ENCODE peak calls at places on chromosomes 4 and X, in seven cellular contexts. K, I, U, W, D, B and V are unnamed samples.
A peak's percentile ranks its signal among the peaks of the same experiment; 100 is the strongest.

GRCh38 chr4:52006887-52007286 is 13.3 kb downstream of the LRRC66 start:
- DNase-seq in I (no peak), B (no peak), K (no peak), U (no peak), W (no peak), D (no peak), V (no peak)

GRCh38 chr4:29037501-29037900 is 1682.7 kb upstream of the PCDH7 start:
- DNase-seq in U (no peak), I (no peak), D (no peak), W (no peak), K (no peak), B (no peak), V (no peak)

GRCh38 chrX:153969904-153970397 is 1.7 kb downstream of the HCFC1 start:
- DNase-seq in B (no peak), W (no peak), I (no peak), U (no peak), D (peak; percentile 52), K (peak; percentile 30), V (no peak)

GRCh38 chrX:13763489-13763888 is 28.9 kb downstream of the OFD1 start:
- DNase-seq in B (no peak), D (no peak), U (no peak), W (no peak), K (no peak), I (no peak), V (no peak)

GRCh38 chrX:1391370-1391706 is 575 bp downstream of the SLC25A6 start:
- DNase-seq in B (no peak), D (no peak), W (no peak), K (no peak), U (peak; percentile 82), I (no peak), V (peak; percentile 46)

GRCh38 chrX:132488819-132489255 is at the start of gene MBNL3:
- DNase-seq in K (peak; percentile 21), D (peak; percentile 72), W (peak; percentile 84), U (no peak), B (peak; percentile 6), I (no peak), V (no peak)

GRCh38 chr4:87049508-87049907 is 114.7 kb downstream of the AFF1 start:
- DNase-seq in K (no peak), D (no peak), U (no peak), W (no peak), B (no peak), I (no peak), V (no peak)

GRCh38 chr4:74379912-74380311 is 15.0 kb downstream of the EREG start:
- DNase-seq in K (no peak), W (no peak), B (no peak), U (no peak), D (no peak), I (no peak), V (no peak)

GRCh38 chr4:106444557-106444956 is 76.0 kb upstream of the GIMD1 start:
- DNase-seq in K (peak; percentile 72), B (no peak), U (no peak), W (no peak), I (no peak), D (peak; percentile 39), V (peak; percentile 46)

GRCh38 chr4:36917413-36917812 is 327.1 kb upstream of the NWD2 start:
- DNase-seq in W (no peak), U (no peak), D (no peak), K (no peak), B (no peak), I (no peak), V (no peak)

GRCh38 chrX:41313419-41313818 is 20.5 kb upstream of the DDX3X start:
- DNase-seq in D (peak; percentile 74), K (peak; percentile 74), U (no peak), B (no peak), W (no peak), I (no peak), V (no peak)

GRCh38 chr4:21177092-21177491 is 476.8 kb downstream of the PACRGL start:
- DNase-seq in U (no peak), K (no peak), W (no peak), I (no peak), B (no peak), D (no peak), V (no peak)

GRCh38 chrX:34943235-34943634 is 639 bp downstream of the FAM47B start:
- DNase-seq in B (no peak), I (no peak), W (no peak), U (no peak), K (no peak), D (no peak), V (no peak)

GRCh38 chr4:7313361-7313811 is 121.0 kb downstream of the SORCS2 start:
- DNase-seq in K (no peak), I (no peak), B (no peak), W (no peak), U (no peak), D (no peak), V (no peak)

GRCh38 chrX:30570505-30570904 is 7.1 kb downstream of the TASL start:
- DNase-seq in D (peak; percentile 39), B (no peak), K (peak; percentile 47), U (no peak), W (no peak), I (no peak), V (no peak)

GRCh38 chr4:80365928-80366327 is 30.4 kb downstream of the CFAP299 start:
- DNase-seq in W (peak; percentile 79), B (no peak), D (peak; percentile 88), I (peak; percentile 4), U (peak; percentile 17), K (peak; percentile 59), V (peak; percentile 42)

GRCh38 chr4:53453385-53453784 is 75.9 kb downstream of the FIP1L1 start:
- DNase-seq in W (no peak), D (peak; percentile 19), I (no peak), K (no peak), U (no peak), B (no peak), V (no peak)

GRCh38 chr4:182738283-182739047 is 178.7 kb downstream of the DCTD start:
- DNase-seq in D (no peak), B (no peak), U (no peak), K (peak; percentile 13), I (no peak), W (no peak), V (no peak)

GRCh38 chr4:173519130-173520101 is 10.6 kb downstream of the HAND2 start:
- DNase-seq in U (no peak), D (peak; percentile 42), W (no peak), B (no peak), I (no peak), K (no peak), V (no peak)

GRCh38 chr4:82510216-82510615 is 51.6 kb downstream of the TMEM150C start:
- DNase-seq in B (no peak), K (no peak), W (no peak), I (no peak), D (no peak), U (no peak), V (no peak)

GRCh38 chr4:153140294-153140693 is 63.9 kb upstream of the TRIM2 start:
- DNase-seq in U (no peak), W (no peak), B (no peak), I (no peak), D (no peak), K (peak; percentile 15), V (no peak)

GRCh38 chr4:8046925-8047541 is 107.4 kb upstream of the AFAP1 start:
- DNase-seq in I (no peak), U (no peak), K (no peak), D (no peak), B (no peak), W (no peak), V (no peak)

GRCh38 chr4:185833055-185833598 is 21.1 kb upstream of the SORBS2 start:
- DNase-seq in K (peak; percentile 10), W (no peak), D (peak; percentile 31), B (no peak), I (no peak), U (no peak), V (peak; percentile 14)

GRCh38 chr4:153771058-153771457 is 11.2 kb upstream of the RNF175 start:
- DNase-seq in D (peak; percentile 57), K (no peak), I (no peak), U (no peak), B (no peak), W (no peak), V (no peak)

GRCh38 chrX:40406330-40406859 is 174.4 kb upstream of the ATP6AP2 start:
- DNase-seq in D (no peak), I (no peak), W (no peak), U (no peak), K (no peak), B (no peak), V (no peak)

GRCh38 chrX:10636337-10636736 is 16.0 kb upstream of the MID1 start:
- DNase-seq in W (no peak), K (peak; percentile 75), I (no peak), B (no peak), D (peak; percentile 82), U (no peak), V (no peak)

GRCh38 chr4:8675383-8675782 is 82.8 kb downstream of the CPZ start:
- DNase-seq in K (peak; percentile 6), D (no peak), I (no peak), W (no peak), U (no peak), B (no peak), V (no peak)

GRCh38 chrX:150813922-150814321 is 84.5 kb downstream of the CD99L2 start:
- DNase-seq in D (peak; percentile 33), B (no peak), W (no peak), U (no peak), K (peak; percentile 1), I (no peak), V (no peak)

GRCh38 chr4:182197611-182198010 is 45.6 kb upstream of the TENM3 start:
- DNase-seq in U (no peak), D (no peak), W (no peak), B (no peak), K (no peak), I (no peak), V (no peak)

GRCh38 chr4:168461821-168462220 is 18.5 kb downstream of the DDX60L start:
- DNase-seq in B (no peak), W (no peak), K (no peak), I (no peak), U (no peak), D (no peak), V (no peak)

GRCh38 chrX:53481093-53481492 is 46.9 kb upstream of the HSD17B10 start:
- DNase-seq in D (peak; percentile 19), W (no peak), B (no peak), U (no peak), K (peak; percentile 33), I (no peak), V (no peak)

GRCh38 chrX:1449581-1450149 is 3.0 kb downstream of the ASMTL start:
- DNase-seq in I (no peak), B (no peak), K (no peak), W (no peak), D (no peak), U (no peak), V (no peak)

GRCh38 chrX:12970691-12971202 is 4.2 kb upstream of the TMSB4X start:
- DNase-seq in B (no peak), U (no peak), K (no peak), I (no peak), W (peak; percentile 78), D (peak; percentile 73), V (no peak)

GRCh38 chrX:78624884-78625283 is 34.2 kb downstream of the RTL3 start:
- DNase-seq in W (no peak), K (no peak), D (peak; percentile 4), I (no peak), U (no peak), B (no peak), V (no peak)

GRCh38 chr4:148397771-148398170 is 44.4 kb downstream of the NR3C2 start:
- DNase-seq in K (no peak), D (no peak), W (no peak), B (no peak), I (no peak), U (no peak), V (no peak)

GRCh38 chr4:951594-952468 is 19.6 kb downstream of the TMEM175 start:
- DNase-seq in K (no peak), D (no peak), U (no peak), I (no peak), B (no peak), W (peak; percentile 38), V (no peak)